ENCODE peak calls at places on chromosomes 16 and 17, in nine cellular contexts. D is activated CD4-positive, alpha-beta T cell treated with anti-CD3 and anti-CD28 coated beads, Interleukin-2, amount 10 ng/mL, durations not matched to agents 7 days and 5 days; P is T follicular helper cell; B is activated naive CD8-positive, alpha-beta T cell treated with anti-CD3 and anti-CD28 coated beads, Interleukin-2, amount 10 ng/mL, durations not matched to agents 7 days and 5 days; O is GM19239; Q is HCT116; M is effector memory CD4-positive, alpha-beta T cell; I is kidney tubule cell; C is left lobe of liver. V is an unnamed sample.

GRCh38 chr16:813204-813915 is 12.8 kb upstream of the GNG13 start:
- DNase-seq in B (peak), O (no peak), D (peak), M (no peak), Q (no peak), I (peak), C (no peak), P (no peak), V (no peak)

GRCh38 chr16:396605-397004 is 394 bp upstream of the NME4 start:
- DNase-seq in B (no peak), M (no peak), Q (no peak), O (peak), P (no peak), C (no peak), D (no peak), I (peak), V (peak)

GRCh38 chr16:88727871-88728270 is 21.6 kb downstream of the CTU2 start:
- DNase-seq in I (no peak), D (no peak), O (no peak), B (no peak), P (no peak), Q (no peak), M (no peak), C (no peak), V (no peak)

GRCh38 chr17:61989509-61989908 is 61.7 kb upstream of the INTS2 start:
- DNase-seq in B (no peak), M (no peak), Q (no peak), P (no peak), I (no peak), C (no peak), D (no peak), O (no peak), V (no peak)

GRCh38 chr17:66985338-66985737 is 20.8 kb downstream of the CACNG4 start:
- DNase-seq in D (no peak), P (no peak), Q (no peak), I (no peak), C (no peak), O (no peak), B (no peak), M (no peak), V (no peak)

GRCh38 chr16:83995756-83996155 is 27.7 kb downstream of the NECAB2 start:
- DNase-seq in P (no peak), Q (peak), I (peak), O (no peak), D (no peak), C (no peak), B (no peak), M (no peak), V (no peak)

GRCh38 chr17:31803494-31804213 is 55.4 kb downstream of the COPRS start:
- DNase-seq in I (peak), B (no peak), P (no peak), C (peak), D (no peak), Q (no peak), O (no peak), M (no peak), V (no peak)

GRCh38 chr17:74522381-74523090 is 8.7 kb downstream of the CD300LB start:
- DNase-seq in P (no peak), C (peak), B (no peak), Q (no peak), M (no peak), D (no peak), I (no peak), O (no peak), V (no peak)

GRCh38 chr16:61409604-61410003 is 626.6 kb downstream of the CDH8 start:
- DNase-seq in C (no peak), D (no peak), Q (no peak), P (no peak), M (no peak), O (no peak), I (no peak), B (no peak), V (no peak)

GRCh38 chr17:57675988-57676387 is 69.1 kb downstream of the CCDC182 start:
- DNase-seq in I (no peak), M (no peak), D (no peak), O (no peak), Q (no peak), C (no peak), B (no peak), P (no peak), V (no peak)

GRCh38 chr17:78484300-78485159 is 92.7 kb downstream of the DNAH17 start:
- DNase-seq in I (no peak), C (no peak), B (peak), P (peak), Q (peak), M (peak), O (peak), D (peak), V (no peak)

GRCh38 chr16:88315543-88316105 is 67.1 kb upstream of the ZNF469 start:
- DNase-seq in D (no peak), I (peak), Q (peak), B (no peak), C (no peak), P (no peak), O (no peak), M (no peak), V (peak)

GRCh38 chr17:41538565-41538991 is 10.5 kb upstream of the KRT19 start:
- DNase-seq in Q (no peak), O (no peak), C (no peak), P (no peak), D (no peak), M (no peak), I (peak), B (no peak), V (no peak)

GRCh38 chr16:4846503-4846900 is 586 bp downstream of the GLYR1 start:
- DNase-seq in D (peak), C (peak), O (no peak), P (no peak), I (peak), B (no peak), M (no peak), Q (no peak), V (peak)

GRCh38 chr17:73028311-73028755 is 64.2 kb downstream of the SLC39A11 start:
- DNase-seq in Q (no peak), B (no peak), C (no peak), P (no peak), O (no peak), I (peak), D (no peak), M (no peak), V (no peak)

GRCh38 chr17:43669971-43670644 is 8.4 kb upstream of the MEOX1 start:
- DNase-seq in P (no peak), C (no peak), Q (no peak), I (peak), M (no peak), B (no peak), D (no peak), O (no peak), V (no peak)

V was measured in psoas muscle.